ENCODE peak calls at places on chromosomes 4 and X, in six cellular contexts. W is lower lobe of right lung, I is substantia nigra, Q is WTC11, S is left cardiac atrium, R is brain microvascular endothelial cell. A is an unnamed sample.

GRCh38 chr4:88522702-88523324 is 763 bp downstream of the PYURF start:
- DNase-seq in W (peak; percentile 71), I (no peak), Q (peak; percentile 21), S (peak; percentile 62), R (peak; percentile 30), A (peak; percentile 81)

GRCh38 chr4:180380733-180381132 is 1862.5 kb upstream of the TENM3 start:
- DNase-seq in W (no peak), I (no peak), Q (no peak), S (no peak), R (peak; percentile 2), A (no peak)

GRCh38 chr4:145437466-145437865 is 44.2 kb upstream of the SMAD1 start:
- DNase-seq in W (no peak), I (no peak), Q (no peak), S (no peak), R (no peak), A (no peak)

GRCh38 chr4:10656988-10657387 is 27.6 kb downstream of the CLNK start:
- DNase-seq in W (no peak), I (no peak), Q (no peak), S (no peak), R (peak; percentile 45), A (no peak)

GRCh38 chrX:113699939-113700338 is 859.3 kb upstream of the AMOT start:
- DNase-seq in W (no peak), I (no peak), Q (no peak), S (no peak), R (no peak), A (no peak)

GRCh38 chrX:307261-308111 is 11.1 kb downstream of the GTPBP6 start:
- DNase-seq in W (peak; percentile 42), I (no peak), Q (no peak), S (peak; percentile 21), R (no peak), A (no peak)

GRCh38 chr4:114384629-114385028 is 214.0 kb upstream of the UGT8 start:
- DNase-seq in W (no peak), I (no peak), Q (no peak), S (no peak), R (peak; percentile 46), A (no peak)

GRCh38 chr4:113711883-113712662 is 49.5 kb downstream of the CAMK2D start:
- DNase-seq in W (no peak), I (no peak), Q (no peak), S (no peak), R (no peak), A (no peak)

GRCh38 chrX:18828832-18829404 is 121.5 kb downstream of the PPEF1 start:
- DNase-seq in W (no peak), I (no peak), Q (no peak), S (no peak), R (peak; percentile 16), A (no peak)

GRCh38 chr4:138996090-138996489 is 19.5 kb upstream of the NOCT start:
- DNase-seq in W (no peak), I (no peak), Q (no peak), S (no peak), R (no peak), A (no peak)

GRCh38 chrX:40671126-40671525 is 23.8 kb upstream of the CXorf38 start:
- DNase-seq in W (no peak), I (no peak), Q (no peak), S (no peak), R (no peak), A (no peak)

GRCh38 chr4:114562176-114562904 is 36.3 kb upstream of the UGT8 start:
- DNase-seq in W (no peak), I (no peak), Q (no peak), S (no peak), R (no peak), A (no peak)

GRCh38 chr4:2489841-2490552 is 21.1 kb downstream of the RNF4 start:
- DNase-seq in W (no peak), I (no peak), Q (no peak), S (no peak), R (no peak), A (no peak)

GRCh38 chr4:128452415-128452814 is 164.8 kb upstream of the PGRMC2 start:
- DNase-seq in W (no peak), I (no peak), Q (no peak), S (no peak), R (no peak), A (peak; percentile 22)

GRCh38 chrX:108584617-108585211 is 145.1 kb downstream of the COL4A5 start:
- DNase-seq in W (no peak), I (peak; percentile 1), Q (peak; percentile 29), S (no peak), R (no peak), A (no peak)

GRCh38 chrX:44314259-44314734 is 29.2 kb downstream of the EFHC2 start:
- DNase-seq in W (peak; percentile 40), I (peak; percentile 0), Q (peak; percentile 10), S (peak; percentile 27), R (peak; percentile 33), A (no peak)

GRCh38 chr4:183256756-183257385 is 63.2 kb downstream of the CLDN22 start:
- DNase-seq in W (peak; percentile 65), I (peak; percentile 24), Q (peak; percentile 67), S (peak; percentile 69), R (peak; percentile 44), A (peak; percentile 71)

GRCh38 chrX:18709833-18710232 is 2.4 kb downstream of the PPEF1 start:
- DNase-seq in W (no peak), I (no peak), Q (no peak), S (no peak), R (no peak), A (no peak)

GRCh38 chr4:142201041-142201440 is 564.7 kb downstream of the IL15 start:
- DNase-seq in W (no peak), I (no peak), Q (no peak), S (no peak), R (no peak), A (no peak)

GRCh38 chr4:1091561-1091995 is 21.8 kb downstream of the RNF212 start:
- DNase-seq in W (no peak), I (no peak), Q (no peak), S (no peak), R (no peak), A (no peak)

GRCh38 chrX:109533631-109534030 is 3.0 kb upstream of the NXT2 start:
- DNase-seq in W (no peak), I (no peak), Q (no peak), S (no peak), R (peak; percentile 6), A (peak; percentile 37)

GRCh38 chr4:158769175-158769831 is 477 bp downstream of the FNIP2 start:
- DNase-seq in W (peak; percentile 64), I (peak; percentile 43), Q (peak; percentile 59), S (peak; percentile 45), R (no peak), A (peak; percentile 35)

GRCh38 chr4:128812360-128812958 is 3.0 kb downstream of the JADE1 start:
- DNase-seq in W (peak; percentile 62), I (peak; percentile 54), Q (peak; percentile 61), S (peak; percentile 50), R (peak; percentile 66), A (peak; percentile 63)

GRCh38 chrX:26778320-26778888 is 562.4 kb downstream of the MAGEB5 start:
- DNase-seq in W (no peak), I (no peak), Q (no peak), S (no peak), R (no peak), A (no peak)

GRCh38 chr4:129218355-129218754 is 122.4 kb downstream of the C4orf33 start:
- DNase-seq in W (no peak), I (peak; percentile 3), Q (no peak), S (no peak), R (peak; percentile 59), A (peak; percentile 44)

GRCh38 chr4:14294611-14295010 is 667.1 kb upstream of the BOD1L1 start:
- DNase-seq in W (no peak), I (no peak), Q (no peak), S (no peak), R (no peak), A (no peak)

GRCh38 chr4:127503111-127503510 is 129.6 kb upstream of the INTU start:
- DNase-seq in W (no peak), I (no peak), Q (no peak), S (no peak), R (no peak), A (no peak)

GRCh38 chr4:114366368-114366767 is 232.2 kb upstream of the UGT8 start:
- DNase-seq in W (no peak), I (no peak), Q (no peak), S (no peak), R (no peak), A (no peak)

GRCh38 chr4:84952004-84952403 is 14.5 kb downstream of the WDFY3 start:
- DNase-seq in W (no peak), I (no peak), Q (no peak), S (no peak), R (peak; percentile 51), A (no peak)

GRCh38 chr4:5676763-5677162 is 31.6 kb downstream of the EVC2 start:
- DNase-seq in W (no peak), I (no peak), Q (no peak), S (no peak), R (no peak), A (no peak)

GRCh38 chr4:148955926-148956325 is 513.7 kb upstream of the NR3C2 start:
- DNase-seq in W (no peak), I (no peak), Q (no peak), S (no peak), R (no peak), A (no peak)

GRCh38 chrX:64394874-64395567 is at the start of gene MTMR8:
- DNase-seq in W (peak; percentile 78), I (peak; percentile 61), Q (peak; percentile 82), S (peak; percentile 79), R (peak; percentile 41), A (peak; percentile 81)

GRCh38 chrX:135114392-135114791 is 5.9 kb downstream of the ETDB start:
- DNase-seq in W (no peak), I (no peak), Q (no peak), S (no peak), R (no peak), A (no peak)

A was measured in testis.